ENCODE peak calls at places on chromosomes 2 and 18, in seven cellular contexts. D, E, X, A, B, O and L are unnamed samples.

GRCh38 chr18:26655010-26655613 is 106.8 kb upstream of the KCTD1 start:
- DNase-seq in E (no peak), A (peak), D (no peak), X (no peak), O (no peak), B (no peak), L (no peak)

GRCh38 chr2:142097711-142098110 is 33.1 kb downstream of the LRP1B start:
- DNase-seq in B (no peak), D (no peak), O (no peak), X (no peak), A (no peak), E (no peak), L (no peak)

GRCh38 chr2:217075225-217075802 is 215.4 kb upstream of the TNP1 start:
- DNase-seq in A (no peak), B (peak), D (no peak), O (peak), X (no peak), E (no peak), L (no peak)

GRCh38 chr18:10892801-10893595 is 256.4 kb downstream of the PIEZO2 start:
- DNase-seq in D (no peak), E (no peak), B (no peak), O (no peak), A (peak), X (no peak), L (no peak)

GRCh38 chr2:5474716-5475115 is 217.5 kb upstream of the SOX11 start:
- DNase-seq in A (peak), E (no peak), O (no peak), X (no peak), D (no peak), B (no peak), L (no peak)

GRCh38 chr2:38580237-38580636 is 22.5 kb downstream of the HNRNPLL start:
- DNase-seq in D (no peak), E (no peak), A (no peak), B (no peak), O (no peak), X (no peak), L (no peak)

GRCh38 chr2:241741016-241741415 is 6.6 kb downstream of the D2HGDH start:
- DNase-seq in D (no peak), O (no peak), E (no peak), A (no peak), B (peak), X (no peak), L (peak)

GRCh38 chr2:154437104-154437503 is 261.4 kb upstream of the KCNJ3 start:
- DNase-seq in E (no peak), B (no peak), D (no peak), A (no peak), O (no peak), X (no peak), L (no peak)

GRCh38 chr2:39991298-39991697 is 212.2 kb upstream of the THUMPD2 start:
- DNase-seq in D (no peak), B (peak), X (no peak), O (peak), A (no peak), E (no peak), L (peak)

GRCh38 chr2:23624378-23624777 is 239.4 kb downstream of the KLHL29 start:
- DNase-seq in X (no peak), O (no peak), E (no peak), B (peak), D (no peak), A (no peak), L (no peak)

GRCh38 chr2:66109419-66109818 is 325.5 kb upstream of the MEIS1 start:
- DNase-seq in A (no peak), B (no peak), X (no peak), D (no peak), O (no peak), E (no peak), L (no peak)

GRCh38 chr2:234745347-234745746 is 206.5 kb upstream of the SH3BP4 start:
- DNase-seq in A (no peak), E (no peak), D (no peak), O (no peak), X (no peak), B (peak), L (no peak)

GRCh38 chr2:144114761-144115160 is 405.2 kb downstream of the ZEB2 start:
- DNase-seq in X (no peak), D (no peak), O (peak), E (no peak), A (no peak), B (peak), L (no peak)

GRCh38 chr2:62999905-63000304 is 50.7 kb upstream of the OTX1 start:
- DNase-seq in O (peak), X (no peak), B (peak), A (no peak), D (no peak), E (no peak), L (peak)

GRCh38 chr2:238847841-238848565 is at the start of gene TWIST2:
- DNase-seq in B (peak), A (no peak), E (no peak), X (no peak), O (peak), D (no peak), L (peak)

GRCh38 chr2:216632952-216633615 is at the start of gene IGFBP2:
- DNase-seq in A (peak), O (no peak), E (no peak), D (peak), B (peak), X (no peak), L (no peak)

GRCh38 chr18:58633874-58634273 is 5.0 kb upstream of the ALPK2 start:
- DNase-seq in O (no peak), B (no peak), D (no peak), X (no peak), A (no peak), E (no peak), L (no peak)

GRCh38 chr2:232527905-232528470 is 2.0 kb downstream of the CHRND start:
- DNase-seq in X (no peak), D (no peak), A (no peak), O (no peak), B (no peak), E (no peak), L (no peak)

GRCh38 chr2:49973917-49974368 is 819.6 kb upstream of the FSHR start:
- DNase-seq in A (peak), E (peak), D (peak), B (peak), X (peak), O (no peak), L (peak)

GRCh38 chr2:2914252-2914651 is 463.4 kb downstream of the EIPR1 start:
- DNase-seq in X (no peak), D (no peak), B (no peak), O (no peak), E (no peak), A (no peak), L (no peak)

GRCh38 chr2:202096736-202097135 is 23.7 kb downstream of the KIAA2012 start:
- DNase-seq in B (peak), E (no peak), X (no peak), O (peak), D (no peak), A (no peak), L (peak)